ENCODE peak calls at places on chromosome 18, in five cellular contexts. One of them, this sample, is unnamed.

GRCh38 chr18:60910534-60910933 is 422.7 kb upstream of the CDH20 start:
- DNase-seq in endothelial cell of umbilical vein: no peak
- DNase-seq in HCT116: no peak
- DNase-seq in fibroblast of lung: peak; percentile 32
- DNase-seq in IMR-90: no peak
- DNase-seq in this sample: peak; percentile 15

GRCh38 chr18:76977108-76977621 is 154.8 kb downstream of the ZNF236 start:
- DNase-seq in IMR-90: no peak
- DNase-seq in endothelial cell of umbilical vein: no peak
- DNase-seq in fibroblast of lung: no peak
- DNase-seq in HCT116: no peak
- DNase-seq in this sample: no peak

GRCh38 chr18:70380915-70381896 is 92.4 kb downstream of the SOCS6 start:
- DNase-seq in IMR-90: no peak
- DNase-seq in HCT116: no peak
- DNase-seq in endothelial cell of umbilical vein: no peak
- DNase-seq in fibroblast of lung: peak; percentile 43
- DNase-seq in this sample: no peak

GRCh38 chr18:58470292-58470691 is 158.6 kb downstream of the ALPK2 start:
- DNase-seq in endothelial cell of umbilical vein: no peak
- DNase-seq in HCT116: no peak
- DNase-seq in IMR-90: no peak
- DNase-seq in fibroblast of lung: no peak
- DNase-seq in this sample: no peak

GRCh38 chr18:57353940-57354461 is 1.6 kb downstream of the ST8SIA3 start:
- DNase-seq in fibroblast of lung: peak; percentile 35
- DNase-seq in IMR-90: peak; percentile 17
- DNase-seq in HCT116: no peak
- DNase-seq in endothelial cell of umbilical vein: peak; percentile 22
- DNase-seq in this sample: peak; percentile 64

GRCh38 chr18:62505669-62506494 is 16.9 kb upstream of the ZCCHC2 start:
- DNase-seq in endothelial cell of umbilical vein: peak; percentile 66
- DNase-seq in HCT116: no peak
- DNase-seq in IMR-90: no peak
- DNase-seq in fibroblast of lung: peak; percentile 30
- DNase-seq in this sample: peak; percentile 38

GRCh38 chr18:55779711-55780590 is 192.0 kb upstream of the TCF4 start:
- DNase-seq in endothelial cell of umbilical vein: peak; percentile 65
- DNase-seq in fibroblast of lung: no peak
- DNase-seq in IMR-90: peak; percentile 30
- DNase-seq in HCT116: no peak
- DNase-seq in this sample: peak; percentile 71

GRCh38 chr18:58960946-58961722 is 96.5 kb downstream of the ZNF532 start:
- DNase-seq in HCT116: no peak
- DNase-seq in endothelial cell of umbilical vein: no peak
- DNase-seq in fibroblast of lung: no peak
- DNase-seq in IMR-90: no peak
- DNase-seq in this sample: no peak

GRCh38 chr18:6781179-6781714 is 51.7 kb downstream of the ARHGAP28 start:
- DNase-seq in HCT116: no peak
- DNase-seq in IMR-90: no peak
- DNase-seq in endothelial cell of umbilical vein: peak; percentile 62
- DNase-seq in fibroblast of lung: no peak
- DNase-seq in this sample: no peak

GRCh38 chr18:44679056-44679911 is 1.4 kb upstream of the SETBP1 start:
- DNase-seq in fibroblast of lung: peak; percentile 91
- DNase-seq in HCT116: no peak
- DNase-seq in endothelial cell of umbilical vein: peak; percentile 87
- DNase-seq in IMR-90: peak; percentile 81
- DNase-seq in this sample: peak; percentile 96

GRCh38 chr18:44452346-44452745 is 228.3 kb upstream of the SETBP1 start:
- DNase-seq in IMR-90: no peak
- DNase-seq in fibroblast of lung: peak; percentile 53
- DNase-seq in endothelial cell of umbilical vein: no peak
- DNase-seq in HCT116: no peak
- DNase-seq in this sample: peak; percentile 38

GRCh38 chr18:40152859-40153258 is 1802.2 kb upstream of the PIK3C3 start:
- DNase-seq in endothelial cell of umbilical vein: no peak
- DNase-seq in HCT116: no peak
- DNase-seq in IMR-90: no peak
- DNase-seq in fibroblast of lung: peak; percentile 53
- DNase-seq in this sample: peak; percentile 61

GRCh38 chr18:27144672-27145071 is 40.4 kb downstream of the CHST9 start:
- DNase-seq in IMR-90: no peak
- DNase-seq in fibroblast of lung: no peak
- DNase-seq in endothelial cell of umbilical vein: no peak
- DNase-seq in HCT116: no peak
- DNase-seq in this sample: no peak

GRCh38 chr18:12461326-12461725 is 53.6 kb downstream of the PRELID3A start:
- DNase-seq in HCT116: no peak
- DNase-seq in endothelial cell of umbilical vein: no peak
- DNase-seq in IMR-90: no peak
- DNase-seq in fibroblast of lung: no peak
- DNase-seq in this sample: no peak
- H3K27ac ChIP-seq in HCT116: no peak overlapping the region
- H3K27ac ChIP-seq in endothelial cell of umbilical vein: peak overlapping the region; percentile 21
- H3K27ac ChIP-seq in IMR-90: no peak overlapping the region
- H3K27ac ChIP-seq in fibroblast of lung: no peak overlapping the region
- H3K27ac ChIP-seq in this sample: no peak overlapping the region

DNA sequence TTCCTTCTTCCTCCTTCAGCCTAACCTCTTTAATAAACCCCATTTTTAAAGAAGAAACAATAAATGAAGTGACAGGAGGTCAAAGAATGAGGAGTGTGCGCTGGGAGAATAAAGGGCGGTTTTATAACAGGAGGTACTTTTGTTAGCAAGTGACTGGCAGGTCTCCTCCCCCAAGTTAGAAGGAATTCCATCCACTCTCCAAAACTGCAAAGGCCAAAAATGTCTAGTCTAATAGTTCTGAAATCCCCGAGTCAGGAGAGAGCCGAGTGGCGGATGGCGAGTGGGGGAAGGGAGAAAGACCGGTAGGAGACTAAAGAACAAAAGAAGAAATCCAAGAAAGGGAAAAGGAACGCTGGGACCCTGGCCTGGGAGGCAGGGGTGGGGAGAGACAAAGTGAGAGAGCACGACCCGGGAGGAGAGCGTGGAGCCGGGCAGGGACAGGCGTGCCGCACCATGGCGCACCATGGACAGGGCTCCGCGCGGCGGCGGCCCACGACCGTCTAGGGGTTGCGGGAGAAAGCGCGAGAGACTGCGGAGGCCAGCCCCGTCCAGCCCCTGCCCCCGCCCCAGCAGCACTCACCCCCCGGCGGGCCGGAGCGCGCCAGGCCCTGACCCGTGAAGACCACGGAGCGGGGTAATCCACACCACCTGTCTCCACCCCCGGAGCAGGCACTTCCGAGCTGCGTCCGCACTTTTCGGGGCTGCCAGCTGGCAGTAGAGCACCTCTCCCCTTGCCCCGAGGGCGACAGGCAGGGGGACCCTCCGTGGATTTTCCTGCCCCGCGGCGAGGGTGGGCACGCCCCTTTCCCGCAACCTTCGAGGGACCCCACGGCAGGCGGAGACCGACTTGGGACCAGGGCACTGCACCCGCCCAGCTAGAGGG is 1.6 kb downstream of the CDH2 start:
- DNase-seq in HCT116: no peak
- DNase-seq in endothelial cell of umbilical vein: peak; percentile 44
- DNase-seq in IMR-90: peak; percentile 42
- DNase-seq in fibroblast of lung: no peak
- DNase-seq in this sample: peak; percentile 83
- H4K20me1 ChIP-seq in HCT116: no peaks in the 10 kb centered on the region
- H4K20me1 ChIP-seq in endothelial cell of umbilical vein: no peaks in the 10 kb centered on the region
- H4K20me1 ChIP-seq in IMR-90: peaks cover 22% of the 10 kb centered on the region
- H4K20me1 ChIP-seq in fibroblast of lung: no peaks in the 10 kb centered on the region
- H4K20me1 ChIP-seq in this sample: peaks cover 5% of the 10 kb centered on the region

GRCh38 chr18:10463741-10464140 is 9.3 kb downstream of the APCDD1 start:
- DNase-seq in HCT116: no peak
- DNase-seq in IMR-90: no peak
- DNase-seq in fibroblast of lung: no peak
- DNase-seq in endothelial cell of umbilical vein: no peak
- DNase-seq in this sample: no peak
- H3K9ac ChIP-seq in HCT116: no peak overlapping the region
- H3K9ac ChIP-seq in IMR-90: no peak overlapping the region
- H3K9ac ChIP-seq in fibroblast of lung: no peak overlapping the region
- H3K9ac ChIP-seq in endothelial cell of umbilical vein: no peak overlapping the region
- H3K9ac ChIP-seq in this sample: no peak overlapping the region

GRCh38 chr18:10167759-10168158 is 253.9 kb downstream of the VAPA start:
- DNase-seq in endothelial cell of umbilical vein: no peak
- DNase-seq in IMR-90: no peak
- DNase-seq in fibroblast of lung: no peak
- DNase-seq in HCT116: no peak
- DNase-seq in this sample: no peak
- H3K27ac ChIP-seq in endothelial cell of umbilical vein: no peak overlapping the region
- H3K27ac ChIP-seq in IMR-90: no peak overlapping the region
- H3K27ac ChIP-seq in fibroblast of lung: no peak overlapping the region
- H3K27ac ChIP-seq in HCT116: no peak overlapping the region
- H3K27ac ChIP-seq in this sample: no peak overlapping the region

GRCh38 chr18:9922592-9923308 is 8.9 kb downstream of the VAPA start:
- DNase-seq in IMR-90: no peak
- DNase-seq in endothelial cell of umbilical vein: no peak
- DNase-seq in HCT116: no peak
- DNase-seq in fibroblast of lung: no peak
- DNase-seq in this sample: no peak
- H4K20me1 ChIP-seq in IMR-90: peaks cover 100% of the 10 kb centered on the region
- H4K20me1 ChIP-seq in endothelial cell of umbilical vein: peaks cover 35% of the 10 kb centered on the region
- H4K20me1 ChIP-seq in HCT116: peaks cover 81% of the 10 kb centered on the region
- H4K20me1 ChIP-seq in fibroblast of lung: peaks cover 27% of the 10 kb centered on the region
- H4K20me1 ChIP-seq in this sample: peaks cover 72% of the 10 kb centered on the region

GRCh38 chr18:22191346-22191710 is 21.9 kb downstream of the GATA6 start:
- DNase-seq in fibroblast of lung: peak; percentile 72
- DNase-seq in endothelial cell of umbilical vein: no peak
- DNase-seq in HCT116: no peak
- DNase-seq in IMR-90: no peak
- DNase-seq in this sample: peak; percentile 40
- H3K9ac ChIP-seq in fibroblast of lung: no peak overlapping the region
- H3K9ac ChIP-seq in endothelial cell of umbilical vein: peak overlapping the region; percentile 76
- H3K9ac ChIP-seq in HCT116: no peak overlapping the region
- H3K9ac ChIP-seq in IMR-90: no peak overlapping the region
- H3K9ac ChIP-seq in this sample: no peak overlapping the region

GRCh38 chr18:9787716-9788115 is 79.6 kb downstream of the RAB31 start:
- DNase-seq in fibroblast of lung: peak; percentile 64
- DNase-seq in HCT116: no peak
- DNase-seq in IMR-90: peak; percentile 48
- DNase-seq in endothelial cell of umbilical vein: no peak
- DNase-seq in this sample: peak; percentile 29
- H3K27ac ChIP-seq in fibroblast of lung: no peak overlapping the region
- H3K27ac ChIP-seq in HCT116: no peak overlapping the region
- H3K27ac ChIP-seq in IMR-90: no peak overlapping the region
- H3K27ac ChIP-seq in endothelial cell of umbilical vein: no peak overlapping the region
- H3K27ac ChIP-seq in this sample: no peak overlapping the region

GRCh38 chr18:48567388-48567787 is 28.6 kb downstream of the CTIF start:
- DNase-seq in fibroblast of lung: no peak
- DNase-seq in endothelial cell of umbilical vein: no peak
- DNase-seq in HCT116: no peak
- DNase-seq in IMR-90: no peak
- DNase-seq in this sample: no peak
- H4K20me1 ChIP-seq in fibroblast of lung: no peaks in the 10 kb centered on the region
- H4K20me1 ChIP-seq in endothelial cell of umbilical vein: no peaks in the 10 kb centered on the region
- H4K20me1 ChIP-seq in HCT116: no peaks in the 10 kb centered on the region
- H4K20me1 ChIP-seq in IMR-90: peaks cover 93% of the 10 kb centered on the region
- H4K20me1 ChIP-seq in this sample: peaks cover 28% of the 10 kb centered on the region

GRCh38 chr18:52070295-52070756 is 269.7 kb upstream of the DCC start:
- DNase-seq in IMR-90: no peak
- DNase-seq in HCT116: no peak
- DNase-seq in endothelial cell of umbilical vein: no peak
- DNase-seq in fibroblast of lung: no peak
- DNase-seq in this sample: no peak
- H3K9ac ChIP-seq in IMR-90: no peak overlapping the region
- H3K9ac ChIP-seq in HCT116: no peak overlapping the region
- H3K9ac ChIP-seq in endothelial cell of umbilical vein: no peak overlapping the region
- H3K9ac ChIP-seq in fibroblast of lung: no peak overlapping the region
- H3K9ac ChIP-seq in this sample: no peak overlapping the region

This sample was measured in GM23248.